ENCODE peak calls at places on chromosome X, in seven cellular contexts. D, Q, F, P, N, A and G are unnamed samples.

GRCh38 chrX:103941201-103941975 is 21.0 kb upstream of the TMSB15B start:
- DNase-seq in D (peak), Q (no peak), F (no peak), P (no peak), N (no peak), A (peak), G (peak)

GRCh38 chrX:134891652-134892051 is 99.1 kb upstream of the SMIM10 start:
- DNase-seq in D (no peak), Q (no peak), F (no peak), P (no peak), N (no peak), A (no peak), G (no peak)

GRCh38 chrX:120365320-120365719 is 3.4 kb downstream of the ATP1B4 start:
- DNase-seq in D (peak), Q (peak), F (peak), P (no peak), N (no peak), A (no peak), G (no peak)

GRCh38 chrX:154467556-154467955 is 9.5 kb downstream of the PLXNA3 start:
- DNase-seq in D (no peak), Q (no peak), F (no peak), P (no peak), N (no peak), A (no peak), G (no peak)

GRCh38 chrX:30615229-30615628 is 37.7 kb upstream of the TASL start:
- DNase-seq in D (peak), Q (no peak), F (no peak), P (no peak), N (no peak), A (peak), G (no peak)

GRCh38 chrX:149513713-149514427 is 8.8 kb upstream of the IDS start:
- DNase-seq in D (peak), Q (no peak), F (no peak), P (no peak), N (no peak), A (no peak), G (no peak)

GRCh38 chrX:153651540-153652079 is 4.6 kb downstream of the DUSP9 start:
- DNase-seq in D (peak), Q (no peak), F (no peak), P (no peak), N (peak), A (no peak), G (no peak)

GRCh38 chrX:56788229-56788628 is 59.2 kb downstream of the NBDY start:
- DNase-seq in D (no peak), Q (no peak), F (no peak), P (no peak), N (peak), A (no peak), G (no peak)

GRCh38 chrX:46912673-46913491 is 661 bp downstream of the JADE3 start:
- DNase-seq in D (peak), Q (peak), F (no peak), P (peak), N (peak), A (peak), G (no peak)

GRCh38 chrX:119655125-119655524 is 37.8 kb downstream of the SEPTIN6 start:
- DNase-seq in D (peak), Q (peak), F (peak), P (no peak), N (no peak), A (peak), G (no peak)

GRCh38 chrX:132651411-132652086 is 162.7 kb upstream of the MBNL3 start:
- DNase-seq in D (peak), Q (no peak), F (no peak), P (no peak), N (no peak), A (no peak), G (no peak)

GRCh38 chrX:154308108-154308946 is 12.7 kb downstream of the TKTL1 start:
- DNase-seq in D (peak), Q (peak), F (peak), P (peak), N (no peak), A (no peak), G (no peak)

GRCh38 chrX:106726485-106727437 is at the start of gene RNF128:
- DNase-seq in D (peak), Q (peak), F (no peak), P (peak), N (peak), A (peak), G (peak)

GRCh38 chrX:130163350-130163851 is 2.2 kb downstream of the AIFM1 start:
- DNase-seq in D (no peak), Q (no peak), F (no peak), P (no peak), N (no peak), A (no peak), G (no peak)

GRCh38 chrX:102712967-102713677 is 874 bp downstream of the GPRASP2 start:
- DNase-seq in D (peak), Q (no peak), F (no peak), P (peak), N (no peak), A (peak), G (peak)

GRCh38 chrX:6826856-6827255 is 291.9 kb upstream of the VCX3A start:
- DNase-seq in D (no peak), Q (no peak), F (no peak), P (no peak), N (no peak), A (no peak), G (no peak)

GRCh38 chrX:17081969-17082368 is 135.5 kb downstream of the REPS2 start:
- DNase-seq in D (no peak), Q (no peak), F (no peak), P (no peak), N (no peak), A (no peak), G (no peak)

GRCh38 chrX:115690554-115691216 is 129.7 kb downstream of the PLS3 start:
- DNase-seq in D (peak), Q (peak), F (no peak), P (peak), N (no peak), A (peak), G (no peak)